ENCODE peak calls at places on chromosomes 5 and 9, in four cellular contexts. One of them, this sample, is unnamed.
A peak's percentile ranks its signal among the peaks of the same experiment; 100 is the strongest.

GRCh38 chr9:126989847-126990821 is 75.6 kb downstream of the RALGPS1 start:
- DNase-seq in spleen: no peak
- DNase-seq in HCT116: no peak
- DNase-seq in esophagus muscularis mucosa: peak; percentile 92
- DNase-seq in this sample: no peak

GRCh38 chr5:176995896-176996767 is 10.4 kb downstream of the UIMC1 start:
- DNase-seq in spleen: no peak
- DNase-seq in HCT116: no peak
- DNase-seq in esophagus muscularis mucosa: no peak
- DNase-seq in this sample: peak; percentile 3

GRCh38 chr5:31211098-31211497 is 17.6 kb downstream of the CDH6 start:
- DNase-seq in spleen: no peak
- DNase-seq in HCT116: no peak
- DNase-seq in esophagus muscularis mucosa: no peak
- DNase-seq in this sample: no peak

GRCh38 chr5:97004423-97005060 is 68.7 kb downstream of the LNPEP start:
- DNase-seq in spleen: no peak
- DNase-seq in HCT116: no peak
- DNase-seq in esophagus muscularis mucosa: no peak
- DNase-seq in this sample: no peak

GRCh38 chr9:1941989-1942388 is 73.2 kb upstream of the SMARCA2 start:
- DNase-seq in spleen: no peak
- DNase-seq in HCT116: no peak
- DNase-seq in esophagus muscularis mucosa: no peak
- DNase-seq in this sample: no peak

GRCh38 chr9:91515074-91515687 is 91.5 kb upstream of the NFIL3 start:
- DNase-seq in spleen: no peak
- DNase-seq in HCT116: no peak
- DNase-seq in esophagus muscularis mucosa: peak; percentile 42
- DNase-seq in this sample: no peak

GRCh38 chr9:133844876-133845658 is 106.9 kb upstream of the SARDH start:
- DNase-seq in spleen: peak; percentile 88
- DNase-seq in HCT116: no peak
- DNase-seq in esophagus muscularis mucosa: no peak
- DNase-seq in this sample: no peak

GRCh38 chr9:91163441-91163772 is 198.3 kb downstream of the AUH start:
- DNase-seq in spleen: no peak
- DNase-seq in HCT116: no peak
- DNase-seq in esophagus muscularis mucosa: no peak
- DNase-seq in this sample: no peak

GRCh38 chr5:31106742-31107546 is 86.5 kb upstream of the CDH6 start:
- DNase-seq in spleen: no peak
- DNase-seq in HCT116: no peak
- DNase-seq in esophagus muscularis mucosa: no peak
- DNase-seq in this sample: no peak

GRCh38 chr9:70519912-70520724 is 105.7 kb upstream of the KLF9 start:
- DNase-seq in spleen: no peak
- DNase-seq in HCT116: no peak
- DNase-seq in esophagus muscularis mucosa: no peak
- DNase-seq in this sample: no peak

GRCh38 chr9:124291801-124292396 is 34.1 kb downstream of the NEK6 start:
- DNase-seq in spleen: peak; percentile 80
- DNase-seq in HCT116: no peak
- DNase-seq in esophagus muscularis mucosa: no peak
- DNase-seq in this sample: no peak

GRCh38 chr5:126031989-126032716 is 391.1 kb upstream of the GRAMD2B start:
- DNase-seq in spleen: no peak
- DNase-seq in HCT116: no peak
- DNase-seq in esophagus muscularis mucosa: no peak
- DNase-seq in this sample: no peak

GRCh38 chr5:80615266-80615914 is 39.1 kb upstream of the MSH3 start:
- DNase-seq in spleen: no peak
- DNase-seq in HCT116: no peak
- DNase-seq in esophagus muscularis mucosa: no peak
- DNase-seq in this sample: no peak

GRCh38 chr5:83924171-83924570 is 203.5 kb upstream of the HAPLN1 start:
- DNase-seq in spleen: no peak
- DNase-seq in HCT116: no peak
- DNase-seq in esophagus muscularis mucosa: no peak
- DNase-seq in this sample: no peak

GRCh38 chr5:97281257-97281656 is 98.2 kb upstream of the RIOK2 start:
- DNase-seq in spleen: peak; percentile 10
- DNase-seq in HCT116: no peak
- DNase-seq in esophagus muscularis mucosa: no peak
- DNase-seq in this sample: no peak

GRCh38 chr5:155087036-155087435 is 73.5 kb downstream of the KIF4B start:
- DNase-seq in spleen: no peak
- DNase-seq in HCT116: no peak
- DNase-seq in esophagus muscularis mucosa: no peak
- DNase-seq in this sample: no peak

GRCh38 chr5:74626386-74627222 is 13.9 kb downstream of the ENC1 start:
- DNase-seq in spleen: no peak
- DNase-seq in HCT116: no peak
- DNase-seq in esophagus muscularis mucosa: no peak
- DNase-seq in this sample: no peak

GRCh38 chr5:148915224-148915803 is 88.9 kb downstream of the ADRB2 start:
- DNase-seq in spleen: no peak
- DNase-seq in HCT116: no peak
- DNase-seq in esophagus muscularis mucosa: peak; percentile 75
- DNase-seq in this sample: no peak

GRCh38 chr9:95206143-95206542 is 111.4 kb downstream of the FANCC start:
- DNase-seq in spleen: no peak
- DNase-seq in HCT116: no peak
- DNase-seq in esophagus muscularis mucosa: no peak
- DNase-seq in this sample: no peak

GRCh38 chr5:107820339-107820880 is 149.7 kb upstream of the EFNA5 start:
- DNase-seq in spleen: no peak
- DNase-seq in HCT116: no peak
- DNase-seq in esophagus muscularis mucosa: no peak
- DNase-seq in this sample: no peak

GRCh38 chr9:125540497-125540896 is 166.5 kb downstream of the MAPKAP1 start:
- DNase-seq in spleen: no peak
- DNase-seq in HCT116: no peak
- DNase-seq in esophagus muscularis mucosa: no peak
- DNase-seq in this sample: no peak

GRCh38 chr5:57338068-57338848 is 144.4 kb downstream of the ACTBL2 start:
- DNase-seq in spleen: no peak
- DNase-seq in HCT116: peak; percentile 44
- DNase-seq in esophagus muscularis mucosa: no peak
- DNase-seq in this sample: no peak

DNA sequence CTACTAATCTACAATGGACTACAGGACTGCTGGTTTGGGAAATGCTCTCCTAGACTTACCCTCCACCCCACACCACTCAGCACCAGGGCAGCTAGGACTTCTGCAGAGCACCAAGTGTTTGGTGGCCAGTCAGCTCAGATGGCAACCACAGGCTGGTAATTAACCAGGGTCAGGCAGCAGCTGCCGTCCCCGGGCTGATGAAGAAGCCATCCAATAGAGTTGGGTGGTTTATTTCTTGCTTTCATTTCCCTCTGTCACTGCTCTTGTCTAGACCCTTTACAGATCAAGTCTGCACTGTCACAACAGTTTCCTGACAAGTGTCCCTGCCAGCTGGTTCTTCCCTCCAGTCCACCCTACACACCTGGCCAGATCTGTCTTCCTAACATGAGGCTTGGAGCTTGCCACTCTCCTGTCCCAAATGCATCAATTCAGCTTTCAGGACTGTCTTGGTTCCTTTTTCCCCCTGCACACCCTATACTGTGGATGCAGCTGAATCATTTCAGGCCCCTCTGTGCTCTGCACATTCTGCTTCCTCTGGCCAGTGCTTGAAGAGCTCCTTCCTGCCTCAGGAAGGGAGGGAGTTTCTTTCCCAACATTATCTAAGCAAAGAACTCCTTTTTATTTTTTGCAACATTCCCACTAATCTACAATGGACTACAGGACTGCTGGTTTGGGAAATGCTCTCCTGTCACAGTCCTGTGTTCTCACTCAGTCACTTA is 30.2 kb upstream of the HSPA9 start:
- DNase-seq in spleen: no peak
- DNase-seq in HCT116: no peak
- DNase-seq in esophagus muscularis mucosa: no peak
- DNase-seq in this sample: no peak
- H3K27ac ChIP-seq in spleen: peak overlapping the region; percentile 58
- H3K27ac ChIP-seq in HCT116: no peak overlapping the region
- H3K27ac ChIP-seq in esophagus muscularis mucosa: no peak overlapping the region
- H3K27ac ChIP-seq in this sample: no peak overlapping the region

DNA sequence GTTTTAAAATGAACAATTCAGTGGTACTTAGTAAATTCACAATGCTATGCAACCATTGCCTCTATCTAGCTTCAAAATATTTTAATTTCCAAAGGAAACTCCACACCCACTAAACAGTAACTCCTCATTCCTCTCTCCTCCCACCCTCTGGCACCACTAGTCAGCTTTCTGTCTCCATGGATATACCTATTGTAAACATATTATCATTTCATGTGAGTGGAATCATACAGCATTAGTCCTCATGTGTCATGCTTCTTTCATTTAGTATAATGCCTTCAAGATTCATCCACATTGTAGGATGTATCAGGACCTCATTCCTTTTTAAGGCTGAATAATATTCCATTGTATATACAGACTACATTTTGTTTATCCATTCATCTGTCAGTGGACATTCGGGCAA is 48.6 kb downstream of the PHF2 start:
- DNase-seq in spleen: no peak
- DNase-seq in HCT116: no peak
- DNase-seq in esophagus muscularis mucosa: no peak
- DNase-seq in this sample: no peak
- TF ChIP-seq CTCF in spleen: no peak
- TF ChIP-seq CTCF in HCT116: no peak
- TF ChIP-seq CTCF in esophagus muscularis mucosa: no peak
- TF ChIP-seq CTCF in this sample: no peak

GRCh38 chr5:146337928-146338327 is 711 bp upstream of the POU4F3 start:
- DNase-seq in spleen: no peak
- DNase-seq in HCT116: no peak
- DNase-seq in esophagus muscularis mucosa: no peak
- DNase-seq in this sample: no peak

GRCh38 chr5:146336197-146336596 is 2.4 kb upstream of the POU4F3 start:
- DNase-seq in spleen: no peak
- DNase-seq in HCT116: no peak
- DNase-seq in esophagus muscularis mucosa: no peak
- DNase-seq in this sample: no peak

GRCh38 chr5:146339715-146340259 is 1.1 kb downstream of the POU4F3 start:
- DNase-seq in spleen: no peak
- DNase-seq in HCT116: no peak
- DNase-seq in esophagus muscularis mucosa: no peak
- DNase-seq in this sample: no peak

GRCh38 chr5:146338774-146339714 is at the start of gene POU4F3:
- DNase-seq in spleen: no peak
- DNase-seq in HCT116: no peak
- DNase-seq in esophagus muscularis mucosa: no peak
- DNase-seq in this sample: no peak

DNA sequence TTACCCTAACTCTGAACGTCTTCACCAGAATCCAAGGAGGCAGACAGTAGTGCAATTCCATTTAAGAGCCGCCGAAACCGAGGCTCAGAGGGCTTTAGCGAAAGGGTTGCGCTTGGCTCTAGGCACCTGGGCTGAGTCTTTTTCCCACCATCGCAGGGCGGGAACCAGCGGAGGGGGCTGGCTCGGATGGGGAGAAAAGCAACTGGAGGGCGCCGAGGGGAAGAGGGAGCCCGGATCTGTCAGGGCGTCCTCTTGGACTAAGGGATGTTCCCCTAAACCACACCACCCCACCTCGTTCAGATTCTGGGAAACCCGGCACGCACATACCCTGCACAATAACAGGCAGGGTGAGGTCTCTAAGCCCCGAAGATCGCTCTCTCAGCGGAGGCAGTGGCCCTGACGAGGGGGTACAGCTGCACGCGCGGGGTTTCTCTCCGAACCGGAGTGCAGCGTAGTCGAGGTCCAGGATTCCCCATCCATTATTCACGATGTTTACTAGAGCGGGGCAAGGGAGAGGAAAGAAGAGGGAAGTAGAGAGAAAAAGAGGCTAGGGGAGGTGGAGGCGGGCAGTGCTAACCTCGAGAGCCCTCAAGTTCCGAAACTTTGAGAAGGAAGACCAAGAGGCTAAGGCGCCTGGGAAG is 1.3 kb upstream of the POU4F3 start:
- DNase-seq in spleen: no peak
- DNase-seq in HCT116: no peak
- DNase-seq in esophagus muscularis mucosa: no peak
- DNase-seq in this sample: no peak
- TF ChIP-seq POLR2AphosphoS5 in spleen: no peak
- TF ChIP-seq POLR2AphosphoS5 in HCT116: no peak
- TF ChIP-seq POLR2AphosphoS5 in esophagus muscularis mucosa: no peak
- TF ChIP-seq POLR2AphosphoS5 in this sample: no peak

GRCh38 chr9:107249131-107249533 is 33.9 kb upstream of the RAD23B start:
- DNase-seq in spleen: no peak
- DNase-seq in HCT116: no peak
- DNase-seq in esophagus muscularis mucosa: no peak
- DNase-seq in this sample: no peak
- H3K27ac ChIP-seq in spleen: no peak overlapping the region
- H3K27ac ChIP-seq in HCT116: peak overlapping the region; percentile 61
- H3K27ac ChIP-seq in esophagus muscularis mucosa: no peak overlapping the region
- H3K27ac ChIP-seq in this sample: no peak overlapping the region

DNA sequence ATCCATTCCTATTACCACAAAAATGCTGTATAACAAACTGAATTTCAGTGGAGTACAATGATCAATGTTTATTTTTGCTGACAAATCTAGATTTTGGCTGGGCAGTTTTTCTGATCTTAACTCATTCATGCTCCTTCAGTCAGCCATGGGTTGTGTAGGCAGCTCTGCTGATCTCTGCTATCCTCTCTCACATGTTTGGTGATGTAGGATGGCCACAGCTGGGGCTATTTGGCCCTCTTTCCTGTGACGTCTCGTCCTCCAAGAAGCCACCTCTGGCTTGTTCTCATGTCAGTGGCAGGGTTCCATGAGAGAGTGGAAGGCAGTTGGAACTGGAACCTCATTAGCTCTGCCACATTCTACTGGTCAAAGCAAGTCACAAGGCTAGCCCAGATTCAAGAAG is 8.9 kb downstream of the NLN start:
- DNase-seq in spleen: no peak
- DNase-seq in HCT116: no peak
- DNase-seq in esophagus muscularis mucosa: no peak
- DNase-seq in this sample: no peak
- TF ChIP-seq CTCF in spleen: no peak
- TF ChIP-seq CTCF in HCT116: no peak
- TF ChIP-seq CTCF in esophagus muscularis mucosa: no peak
- TF ChIP-seq CTCF in this sample: no peak

DNA sequence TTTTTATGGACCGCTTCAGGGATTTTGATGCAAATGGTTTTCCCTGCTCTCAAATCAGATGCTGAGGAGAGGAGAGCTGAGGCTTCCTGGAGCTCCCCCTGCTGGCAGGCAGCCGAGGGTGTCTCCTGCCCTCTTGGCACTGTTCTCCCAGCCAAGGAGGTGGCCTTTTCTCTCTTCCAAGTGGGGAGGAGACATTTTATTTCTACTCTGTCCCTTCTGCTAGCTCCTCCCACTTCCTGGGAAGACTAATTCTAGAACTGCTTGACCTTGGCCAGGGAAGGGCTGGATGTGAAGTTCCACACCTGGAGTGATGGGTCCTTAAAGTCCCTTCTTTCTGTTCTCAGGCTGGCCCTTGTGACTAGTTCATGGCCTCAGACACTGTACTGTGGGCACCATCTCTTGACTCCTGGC is 31.8 kb downstream of the PTPA start:
- DNase-seq in spleen: peak; percentile 92
- DNase-seq in HCT116: peak; percentile 59
- DNase-seq in esophagus muscularis mucosa: no peak
- DNase-seq in this sample: peak; percentile 69
- TF ChIP-seq POLR2AphosphoS5 in spleen: peak; percentile 44
- TF ChIP-seq POLR2AphosphoS5 in HCT116: peak; percentile 42
- TF ChIP-seq POLR2AphosphoS5 in esophagus muscularis mucosa: peak; percentile 93
- TF ChIP-seq POLR2AphosphoS5 in this sample: no peak

GRCh38 chr9:20496328-20496727 is 126.0 kb downstream of the MLLT3 start:
- DNase-seq in spleen: no peak
- DNase-seq in HCT116: no peak
- DNase-seq in esophagus muscularis mucosa: no peak
- DNase-seq in this sample: no peak
- H3K27ac ChIP-seq in spleen: no peak overlapping the region
- H3K27ac ChIP-seq in HCT116: no peak overlapping the region
- H3K27ac ChIP-seq in esophagus muscularis mucosa: no peak overlapping the region
- H3K27ac ChIP-seq in this sample: no peak overlapping the region

This sample was measured in HL-60.